ENCODE peak calls at places on chromosomes 12 and 14, in nine cellular contexts. One of them, this sample, is unnamed.

GRCh38 chr12:38886064-38886463 is 19.3 kb downstream of the CPNE8 start:
- DNase-seq in IMR-90: no peak
- DNase-seq in fibroblast of lung: no peak
- DNase-seq in tibial artery: peak; percentile 49
- DNase-seq in AG10803: peak; percentile 41
- DNase-seq in heart left ventricle: no peak
- DNase-seq in cardiac fibroblast: peak; percentile 88
- DNase-seq in neural crest cell: no peak
- DNase-seq in stomach: peak; percentile 62
- DNase-seq in this sample: no peak

GRCh38 chr14:69880851-69881250 is 1.6 kb downstream of the SMOC1 start:
- DNase-seq in tibial artery: no peak
- DNase-seq in IMR-90: no peak
- DNase-seq in stomach: no peak
- DNase-seq in neural crest cell: no peak
- DNase-seq in cardiac fibroblast: no peak
- DNase-seq in AG10803: no peak
- DNase-seq in fibroblast of lung: no peak
- DNase-seq in heart left ventricle: no peak
- DNase-seq in this sample: no peak

GRCh38 chr14:102500190-102500661 is 9.3 kb downstream of the ANKRD9 start:
- DNase-seq in IMR-90: peak; percentile 65
- DNase-seq in neural crest cell: no peak
- DNase-seq in tibial artery: peak; percentile 66
- DNase-seq in stomach: no peak
- DNase-seq in cardiac fibroblast: peak; percentile 88
- DNase-seq in AG10803: peak; percentile 86
- DNase-seq in heart left ventricle: peak; percentile 77
- DNase-seq in fibroblast of lung: peak; percentile 60
- DNase-seq in this sample: no peak

GRCh38 chr14:65230287-65230728 is 128.0 kb upstream of the MAX start:
- DNase-seq in neural crest cell: no peak
- DNase-seq in tibial artery: no peak
- DNase-seq in heart left ventricle: peak; percentile 74
- DNase-seq in IMR-90: no peak
- DNase-seq in stomach: peak; percentile 83
- DNase-seq in fibroblast of lung: no peak
- DNase-seq in cardiac fibroblast: peak; percentile 45
- DNase-seq in AG10803: no peak
- DNase-seq in this sample: no peak

GRCh38 chr14:99257673-99258221 is 14.2 kb downstream of the BCL11B start:
- DNase-seq in tibial artery: no peak
- DNase-seq in stomach: no peak
- DNase-seq in AG10803: no peak
- DNase-seq in cardiac fibroblast: no peak
- DNase-seq in IMR-90: no peak
- DNase-seq in neural crest cell: no peak
- DNase-seq in heart left ventricle: no peak
- DNase-seq in fibroblast of lung: no peak
- DNase-seq in this sample: no peak

GRCh38 chr12:22459872-22460490 is 84.4 kb downstream of the C2CD5 start:
- DNase-seq in tibial artery: no peak
- DNase-seq in stomach: no peak
- DNase-seq in heart left ventricle: no peak
- DNase-seq in cardiac fibroblast: peak; percentile 71
- DNase-seq in neural crest cell: no peak
- DNase-seq in fibroblast of lung: peak; percentile 69
- DNase-seq in AG10803: peak; percentile 62
- DNase-seq in IMR-90: peak; percentile 54
- DNase-seq in this sample: peak; percentile 21

GRCh38 chr14:69069020-69069421 is 83.9 kb downstream of the DCAF5 start:
- DNase-seq in neural crest cell: no peak
- DNase-seq in cardiac fibroblast: peak; percentile 84
- DNase-seq in IMR-90: peak; percentile 93
- DNase-seq in AG10803: peak; percentile 94
- DNase-seq in heart left ventricle: no peak
- DNase-seq in fibroblast of lung: peak; percentile 82
- DNase-seq in stomach: no peak
- DNase-seq in tibial artery: no peak
- DNase-seq in this sample: no peak

GRCh38 chr14:104721704-104722431 is 2.2 kb upstream of the ADSS1 start:
- DNase-seq in fibroblast of lung: no peak
- DNase-seq in neural crest cell: no peak
- DNase-seq in cardiac fibroblast: peak; percentile 46
- DNase-seq in IMR-90: peak; percentile 34
- DNase-seq in stomach: no peak
- DNase-seq in AG10803: no peak
- DNase-seq in heart left ventricle: peak; percentile 79
- DNase-seq in tibial artery: peak; percentile 70
- DNase-seq in this sample: no peak

GRCh38 chr12:89070603-89071002 is 281.7 kb downstream of the DUSP6 start:
- DNase-seq in stomach: no peak
- DNase-seq in cardiac fibroblast: no peak
- DNase-seq in IMR-90: no peak
- DNase-seq in fibroblast of lung: no peak
- DNase-seq in heart left ventricle: no peak
- DNase-seq in neural crest cell: no peak
- DNase-seq in AG10803: no peak
- DNase-seq in tibial artery: no peak
- DNase-seq in this sample: no peak

GRCh38 chr14:60736494-60736893 is 1.9 kb downstream of the MNAT1 start:
- DNase-seq in IMR-90: peak; percentile 80
- DNase-seq in neural crest cell: no peak
- DNase-seq in tibial artery: no peak
- DNase-seq in fibroblast of lung: peak; percentile 60
- DNase-seq in heart left ventricle: no peak
- DNase-seq in cardiac fibroblast: peak; percentile 86
- DNase-seq in stomach: no peak
- DNase-seq in AG10803: peak; percentile 70
- DNase-seq in this sample: no peak

GRCh38 chr14:46344327-46344937 is 307.1 kb downstream of the RPL10L start:
- DNase-seq in fibroblast of lung: peak; percentile 3
- DNase-seq in neural crest cell: peak; percentile 2
- DNase-seq in heart left ventricle: no peak
- DNase-seq in cardiac fibroblast: peak; percentile 28
- DNase-seq in IMR-90: no peak
- DNase-seq in AG10803: no peak
- DNase-seq in tibial artery: no peak
- DNase-seq in stomach: no peak
- DNase-seq in this sample: peak; percentile 5

GRCh38 chr14:35117112-35117511 is 4.7 kb downstream of the PPP2R3C start:
- DNase-seq in fibroblast of lung: no peak
- DNase-seq in cardiac fibroblast: no peak
- DNase-seq in AG10803: no peak
- DNase-seq in heart left ventricle: no peak
- DNase-seq in tibial artery: no peak
- DNase-seq in neural crest cell: no peak
- DNase-seq in IMR-90: no peak
- DNase-seq in stomach: no peak
- DNase-seq in this sample: no peak

GRCh38 chr12:81257952-81258551 is 180.2 kb downstream of the ACSS3 start:
- DNase-seq in AG10803: peak; percentile 64
- DNase-seq in heart left ventricle: no peak
- DNase-seq in neural crest cell: no peak
- DNase-seq in tibial artery: no peak
- DNase-seq in fibroblast of lung: peak; percentile 72
- DNase-seq in IMR-90: peak; percentile 47
- DNase-seq in stomach: no peak
- DNase-seq in cardiac fibroblast: peak; percentile 71
- DNase-seq in this sample: no peak

GRCh38 chr12:16499617-16500016 is 106.3 kb downstream of the LMO3 start:
- DNase-seq in neural crest cell: no peak
- DNase-seq in stomach: no peak
- DNase-seq in heart left ventricle: no peak
- DNase-seq in fibroblast of lung: no peak
- DNase-seq in tibial artery: no peak
- DNase-seq in IMR-90: no peak
- DNase-seq in cardiac fibroblast: peak; percentile 9
- DNase-seq in AG10803: no peak
- DNase-seq in this sample: no peak

GRCh38 chr12:60093428-60093827 is 497.6 kb downstream of the SLC16A7 start:
- DNase-seq in tibial artery: no peak
- DNase-seq in cardiac fibroblast: peak; percentile 53
- DNase-seq in IMR-90: no peak
- DNase-seq in stomach: no peak
- DNase-seq in fibroblast of lung: no peak
- DNase-seq in heart left ventricle: no peak
- DNase-seq in AG10803: peak; percentile 29
- DNase-seq in neural crest cell: no peak
- DNase-seq in this sample: no peak

GRCh38 chr12:15688838-15689237 is 100.3 kb downstream of the EPS8 start:
- DNase-seq in heart left ventricle: no peak
- DNase-seq in fibroblast of lung: peak; percentile 45
- DNase-seq in stomach: no peak
- DNase-seq in AG10803: no peak
- DNase-seq in neural crest cell: peak; percentile 31
- DNase-seq in IMR-90: no peak
- DNase-seq in cardiac fibroblast: peak; percentile 49
- DNase-seq in tibial artery: no peak
- DNase-seq in this sample: no peak

GRCh38 chr14:24315807-24316596 is 4.7 kb downstream of the LTB4R start:
- DNase-seq in neural crest cell: no peak
- DNase-seq in AG10803: no peak
- DNase-seq in stomach: peak; percentile 77
- DNase-seq in heart left ventricle: no peak
- DNase-seq in fibroblast of lung: no peak
- DNase-seq in IMR-90: no peak
- DNase-seq in tibial artery: no peak
- DNase-seq in cardiac fibroblast: peak; percentile 19
- DNase-seq in this sample: no peak

GRCh38 chr12:6383572-6384498 is at the start of gene LTBR:
- DNase-seq in heart left ventricle: peak; percentile 96
- DNase-seq in IMR-90: peak; percentile 90
- DNase-seq in tibial artery: peak; percentile 97
- DNase-seq in fibroblast of lung: peak; percentile 95
- DNase-seq in neural crest cell: no peak
- DNase-seq in AG10803: peak; percentile 95
- DNase-seq in stomach: peak; percentile 97
- DNase-seq in cardiac fibroblast: peak; percentile 93
- DNase-seq in this sample: peak; percentile 59

GRCh38 chr12:30485230-30485890 is 210.3 kb downstream of the IPO8 start:
- DNase-seq in stomach: no peak
- DNase-seq in neural crest cell: no peak
- DNase-seq in heart left ventricle: no peak
- DNase-seq in AG10803: no peak
- DNase-seq in IMR-90: no peak
- DNase-seq in tibial artery: no peak
- DNase-seq in fibroblast of lung: no peak
- DNase-seq in cardiac fibroblast: no peak
- DNase-seq in this sample: no peak

GRCh38 chr14:91649930-91650329 is 82.0 kb downstream of the CATSPERB start:
- DNase-seq in stomach: no peak
- DNase-seq in fibroblast of lung: peak; percentile 59
- DNase-seq in IMR-90: peak; percentile 49
- DNase-seq in AG10803: peak; percentile 60
- DNase-seq in neural crest cell: no peak
- DNase-seq in heart left ventricle: no peak
- DNase-seq in tibial artery: no peak
- DNase-seq in cardiac fibroblast: peak; percentile 73
- DNase-seq in this sample: peak; percentile 64
- TF ChIP-seq CTCF in stomach: peak; percentile 67
- TF ChIP-seq CTCF in fibroblast of lung: peak; percentile 41
- TF ChIP-seq CTCF in IMR-90: peak; percentile 50
- TF ChIP-seq CTCF in AG10803: peak; percentile 79
- TF ChIP-seq CTCF in neural crest cell: peak; percentile 64
- TF ChIP-seq CTCF in heart left ventricle: peak; percentile 36
- TF ChIP-seq CTCF in tibial artery: peak; percentile 52
- TF ChIP-seq CTCF in cardiac fibroblast: peak; percentile 62
- TF ChIP-seq CTCF in this sample: no peak

GRCh38 chr14:36556811-36557433 is 25.5 kb downstream of the NKX2-8 start:
- DNase-seq in AG10803: peak; percentile 11
- DNase-seq in tibial artery: no peak
- DNase-seq in fibroblast of lung: peak; percentile 18
- DNase-seq in neural crest cell: peak; percentile 20
- DNase-seq in heart left ventricle: no peak
- DNase-seq in IMR-90: peak; percentile 7
- DNase-seq in stomach: no peak
- DNase-seq in cardiac fibroblast: peak; percentile 31
- DNase-seq in this sample: peak; percentile 50
- TF ChIP-seq CTCF in AG10803: peak; percentile 86
- TF ChIP-seq CTCF in tibial artery: peak; percentile 65
- TF ChIP-seq CTCF in fibroblast of lung: peak; percentile 88
- TF ChIP-seq CTCF in neural crest cell: peak; percentile 76
- TF ChIP-seq CTCF in heart left ventricle: peak; percentile 60
- TF ChIP-seq CTCF in IMR-90: peak; percentile 77
- TF ChIP-seq CTCF in stomach: peak; percentile 69
- TF ChIP-seq CTCF in cardiac fibroblast: peak; percentile 85
- TF ChIP-seq CTCF in this sample: peak; percentile 60

GRCh38 chr12:49223122-49223521 is 34.2 kb upstream of the TUBA1A start:
- DNase-seq in cardiac fibroblast: no peak
- DNase-seq in heart left ventricle: no peak
- DNase-seq in AG10803: no peak
- DNase-seq in tibial artery: no peak
- DNase-seq in fibroblast of lung: no peak
- DNase-seq in stomach: no peak
- DNase-seq in IMR-90: no peak
- DNase-seq in neural crest cell: no peak
- DNase-seq in this sample: no peak

GRCh38 chr12:49227701-49228100 is 37.2 kb upstream of the TUBA1C start:
- DNase-seq in fibroblast of lung: no peak
- DNase-seq in tibial artery: no peak
- DNase-seq in heart left ventricle: no peak
- DNase-seq in cardiac fibroblast: no peak
- DNase-seq in IMR-90: no peak
- DNase-seq in stomach: no peak
- DNase-seq in neural crest cell: no peak
- DNase-seq in AG10803: no peak
- DNase-seq in this sample: no peak

GRCh38 chr12:49223590-49224369 is 34.9 kb upstream of the TUBA1A start:
- DNase-seq in heart left ventricle: no peak
- DNase-seq in stomach: no peak
- DNase-seq in AG10803: no peak
- DNase-seq in IMR-90: no peak
- DNase-seq in cardiac fibroblast: no peak
- DNase-seq in neural crest cell: no peak
- DNase-seq in fibroblast of lung: no peak
- DNase-seq in tibial artery: no peak
- DNase-seq in this sample: no peak

GRCh38 chr12:49228653-49229052 is 36.2 kb upstream of the TUBA1C start:
- DNase-seq in neural crest cell: no peak
- DNase-seq in tibial artery: no peak
- DNase-seq in IMR-90: no peak
- DNase-seq in AG10803: no peak
- DNase-seq in cardiac fibroblast: no peak
- DNase-seq in stomach: no peak
- DNase-seq in heart left ventricle: no peak
- DNase-seq in fibroblast of lung: no peak
- DNase-seq in this sample: no peak

GRCh38 chr12:49225551-49226166 is 36.8 kb upstream of the TUBA1A start:
- DNase-seq in fibroblast of lung: peak; percentile 34
- DNase-seq in neural crest cell: no peak
- DNase-seq in AG10803: peak; percentile 20
- DNase-seq in stomach: no peak
- DNase-seq in heart left ventricle: no peak
- DNase-seq in cardiac fibroblast: peak; percentile 79
- DNase-seq in IMR-90: peak; percentile 40
- DNase-seq in tibial artery: no peak
- DNase-seq in this sample: no peak
- TF ChIP-seq CTCF in fibroblast of lung: peak; percentile 13
- TF ChIP-seq CTCF in neural crest cell: no peak
- TF ChIP-seq CTCF in AG10803: peak; percentile 6
- TF ChIP-seq CTCF in stomach: no peak
- TF ChIP-seq CTCF in heart left ventricle: no peak
- TF ChIP-seq CTCF in cardiac fibroblast: peak; percentile 44
- TF ChIP-seq CTCF in IMR-90: peak; percentile 29
- TF ChIP-seq CTCF in tibial artery: no peak
- TF ChIP-seq CTCF in this sample: no peak

GRCh38 chr14:66244834-66245233 is 241.3 kb upstream of the CCDC196 start:
- DNase-seq in tibial artery: no peak
- DNase-seq in cardiac fibroblast: no peak
- DNase-seq in stomach: no peak
- DNase-seq in AG10803: no peak
- DNase-seq in heart left ventricle: no peak
- DNase-seq in fibroblast of lung: no peak
- DNase-seq in IMR-90: no peak
- DNase-seq in neural crest cell: no peak
- DNase-seq in this sample: no peak
- TF ChIP-seq CTCF in tibial artery: no peak
- TF ChIP-seq CTCF in cardiac fibroblast: no peak
- TF ChIP-seq CTCF in stomach: no peak
- TF ChIP-seq CTCF in AG10803: no peak
- TF ChIP-seq CTCF in heart left ventricle: no peak
- TF ChIP-seq CTCF in fibroblast of lung: no peak
- TF ChIP-seq CTCF in IMR-90: no peak
- TF ChIP-seq CTCF in neural crest cell: no peak
- TF ChIP-seq CTCF in this sample: no peak

This sample was measured in GM20000.